ENCODE peak calls at places on chromosomes 3 and 15, in five cellular contexts. One of them, this sample, is unnamed.

GRCh38 chr15:66459818-66460615 is 37.5 kb downstream of the SNAPC5 start:
- DNase-seq in neuronal stem cell: no peak
- DNase-seq in H9: no peak
- DNase-seq in IMR-90: peak; percentile 77
- DNase-seq in H1: no peak
- DNase-seq in this sample: peak; percentile 51

GRCh38 chr3:98003306-98003969 is 31.2 kb upstream of the RIOX2 start:
- DNase-seq in neuronal stem cell: no peak
- DNase-seq in H9: no peak
- DNase-seq in IMR-90: no peak
- DNase-seq in H1: no peak
- DNase-seq in this sample: no peak

GRCh38 chr3:105140899-105141367 is 225.8 kb upstream of the ALCAM start:
- DNase-seq in neuronal stem cell: no peak
- DNase-seq in H9: no peak
- DNase-seq in IMR-90: peak; percentile 1
- DNase-seq in H1: no peak
- DNase-seq in this sample: no peak

GRCh38 chr3:56894912-56895431 is 93.2 kb upstream of the ARHGEF3 start:
- DNase-seq in neuronal stem cell: no peak
- DNase-seq in H9: no peak
- DNase-seq in IMR-90: peak; percentile 55
- DNase-seq in H1: no peak
- DNase-seq in this sample: peak; percentile 20

GRCh38 chr15:51731549-51732267 is 5.7 kb downstream of the LYSMD2 start:
- DNase-seq in neuronal stem cell: no peak
- DNase-seq in H9: no peak
- DNase-seq in IMR-90: peak; percentile 85
- DNase-seq in H1: no peak
- DNase-seq in this sample: peak; percentile 95

GRCh38 chr3:177992993-177993969 is 543.0 kb upstream of the KCNMB2 start:
- DNase-seq in neuronal stem cell: no peak
- DNase-seq in H9: no peak
- DNase-seq in IMR-90: no peak
- DNase-seq in H1: no peak
- DNase-seq in this sample: peak; percentile 54

GRCh38 chr3:44762690-44763089 is 1.1 kb downstream of the KIF15 start:
- DNase-seq in neuronal stem cell: no peak
- DNase-seq in H9: no peak
- DNase-seq in IMR-90: no peak
- DNase-seq in H1: no peak
- DNase-seq in this sample: no peak

GRCh38 chr3:125107861-125108567 is 52.2 kb upstream of the HEG1 start:
- DNase-seq in neuronal stem cell: no peak
- DNase-seq in H9: no peak
- DNase-seq in IMR-90: peak; percentile 95
- DNase-seq in H1: no peak
- DNase-seq in this sample: peak; percentile 92

GRCh38 chr3:46098319-46098761 is 71.1 kb upstream of the XCR1 start:
- DNase-seq in neuronal stem cell: no peak
- DNase-seq in H9: no peak
- DNase-seq in IMR-90: peak; percentile 50
- DNase-seq in H1: no peak
- DNase-seq in this sample: peak; percentile 86

GRCh38 chr3:19455546-19455945 is 307.2 kb downstream of the KCNH8 start:
- DNase-seq in neuronal stem cell: no peak
- DNase-seq in H9: no peak
- DNase-seq in IMR-90: no peak
- DNase-seq in H1: no peak
- DNase-seq in this sample: no peak

GRCh38 chr3:9986230-9986725 is 363 bp downstream of the EMC3 start:
- DNase-seq in neuronal stem cell: no peak
- DNase-seq in H9: no peak
- DNase-seq in IMR-90: no peak
- DNase-seq in H1: no peak
- DNase-seq in this sample: no peak

GRCh38 chr15:100704281-100705055 is 102.1 kb downstream of the ASB7 start:
- DNase-seq in neuronal stem cell: no peak
- DNase-seq in H9: no peak
- DNase-seq in IMR-90: peak; percentile 92
- DNase-seq in H1: no peak
- DNase-seq in this sample: peak; percentile 39

GRCh38 chr15:89016549-89017041 is 71.7 kb upstream of the ABHD2 start:
- DNase-seq in neuronal stem cell: no peak
- DNase-seq in H9: no peak
- DNase-seq in IMR-90: peak; percentile 40
- DNase-seq in H1: no peak
- DNase-seq in this sample: no peak

GRCh38 chr3:127822836-127823589 is 698 bp upstream of the MGLL start:
- DNase-seq in neuronal stem cell: peak; percentile 15
- DNase-seq in H9: no peak
- DNase-seq in IMR-90: peak; percentile 33
- DNase-seq in H1: no peak
- DNase-seq in this sample: peak; percentile 18

GRCh38 chr3:115239717-115240116 is 92.6 kb upstream of the ZBTB20 start:
- DNase-seq in neuronal stem cell: no peak
- DNase-seq in H9: no peak
- DNase-seq in IMR-90: peak; percentile 100
- DNase-seq in H1: no peak
- DNase-seq in this sample: peak; percentile 94

GRCh38 chr3:113441051-113441770 is at the start of gene CFAP44:
- DNase-seq in neuronal stem cell: peak; percentile 67
- DNase-seq in H9: peak; percentile 91
- DNase-seq in IMR-90: peak; percentile 52
- DNase-seq in H1: peak; percentile 94
- DNase-seq in this sample: peak; percentile 79

GRCh38 chr3:140736863-140737460 is 59.1 kb downstream of the TRIM42 start:
- DNase-seq in neuronal stem cell: peak; percentile 37
- DNase-seq in H9: peak; percentile 72
- DNase-seq in IMR-90: no peak
- DNase-seq in H1: peak; percentile 71
- DNase-seq in this sample: peak; percentile 6

GRCh38 chr15:101141926-101142527 is 109.8 kb downstream of the CHSY1 start:
- DNase-seq in neuronal stem cell: no peak
- DNase-seq in H9: no peak
- DNase-seq in IMR-90: no peak
- DNase-seq in H1: no peak
- DNase-seq in this sample: no peak

GRCh38 chr3:177460100-177460499 is 262.8 kb upstream of the TBL1XR1 start:
- DNase-seq in neuronal stem cell: no peak
- DNase-seq in H9: no peak
- DNase-seq in IMR-90: no peak
- DNase-seq in H1: no peak
- DNase-seq in this sample: no peak

GRCh38 chr3:52093751-52094525 is 37.6 kb upstream of the DUSP7 start:
- DNase-seq in neuronal stem cell: no peak
- DNase-seq in H9: no peak
- DNase-seq in IMR-90: peak; percentile 61
- DNase-seq in H1: no peak
- DNase-seq in this sample: peak; percentile 50

GRCh38 chr15:77144028-77144427 is 73.1 kb upstream of the TSPAN3 start:
- DNase-seq in neuronal stem cell: no peak
- DNase-seq in H9: no peak
- DNase-seq in IMR-90: peak; percentile 59
- DNase-seq in H1: no peak
- DNase-seq in this sample: peak; percentile 56

GRCh38 chr3:173983353-173983752 is 585.8 kb downstream of the NLGN1 start:
- DNase-seq in neuronal stem cell: no peak
- DNase-seq in H9: no peak
- DNase-seq in IMR-90: peak; percentile 78
- DNase-seq in H1: no peak
- DNase-seq in this sample: peak; percentile 29

GRCh38 chr3:106337116-106337515 is 468.3 kb upstream of the CBLB start:
- DNase-seq in neuronal stem cell: no peak
- DNase-seq in H9: no peak
- DNase-seq in IMR-90: peak; percentile 58
- DNase-seq in H1: no peak
- DNase-seq in this sample: no peak

GRCh38 chr15:57158589-57158988 is 217.7 kb upstream of the CGNL1 start:
- DNase-seq in neuronal stem cell: no peak
- DNase-seq in H9: no peak
- DNase-seq in IMR-90: peak; percentile 48
- DNase-seq in H1: no peak
- DNase-seq in this sample: no peak

GRCh38 chr15:97567411-97567810 is 393.1 kb upstream of the ARRDC4 start:
- DNase-seq in neuronal stem cell: no peak
- DNase-seq in H9: no peak
- DNase-seq in IMR-90: no peak
- DNase-seq in H1: no peak
- DNase-seq in this sample: peak; percentile 2

GRCh38 chr3:124986153-124987143 is 51.9 kb upstream of the MUC13 start:
- DNase-seq in neuronal stem cell: no peak
- DNase-seq in H9: no peak
- DNase-seq in IMR-90: peak; percentile 96
- DNase-seq in H1: no peak
- DNase-seq in this sample: peak; percentile 91

GRCh38 chr15:99423186-99424130 is 142.3 kb upstream of the MEF2A start:
- DNase-seq in neuronal stem cell: no peak
- DNase-seq in H9: no peak
- DNase-seq in IMR-90: no peak
- DNase-seq in H1: no peak
- DNase-seq in this sample: no peak
- H4K91ac ChIP-seq in neuronal stem cell: no peak overlapping the region
- H4K91ac ChIP-seq in H9: no peak overlapping the region
- H4K91ac ChIP-seq in IMR-90: no peak overlapping the region
- H4K91ac ChIP-seq in H1: no peak overlapping the region
- H4K91ac ChIP-seq in this sample: peak overlapping the region; percentile 100

GRCh38 chr3:133047980-133048379 is 9.8 kb downstream of the TMEM108 start:
- DNase-seq in neuronal stem cell: no peak
- DNase-seq in H9: no peak
- DNase-seq in IMR-90: no peak
- DNase-seq in H1: no peak
- DNase-seq in this sample: no peak

GRCh38 chr3:133054572-133054971 is 16.4 kb downstream of the TMEM108 start:
- DNase-seq in neuronal stem cell: no peak
- DNase-seq in H9: no peak
- DNase-seq in IMR-90: no peak
- DNase-seq in H1: no peak
- DNase-seq in this sample: no peak

DNA sequence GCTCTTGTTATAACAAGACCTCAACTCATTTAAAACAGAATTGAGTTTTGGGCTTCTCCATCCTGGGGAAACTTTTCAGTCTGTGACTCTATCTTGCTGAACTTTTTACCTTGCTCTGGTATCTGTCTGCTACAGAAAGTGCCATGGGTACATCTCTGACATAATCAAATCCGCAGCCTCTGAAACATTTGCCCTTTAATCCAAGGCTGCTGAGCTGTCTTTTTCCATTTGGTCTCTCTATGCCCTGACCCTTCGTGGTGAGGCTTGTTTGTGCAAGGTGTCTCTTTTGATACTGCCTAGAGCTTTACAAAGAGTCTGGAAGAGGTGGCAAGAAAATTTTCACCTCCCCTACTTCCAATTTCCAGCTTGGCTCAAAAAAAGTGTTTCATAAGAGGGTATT is 11.3 kb downstream of the TMEM108 start:
- DNase-seq in neuronal stem cell: no peak
- DNase-seq in H9: no peak
- DNase-seq in IMR-90: no peak
- DNase-seq in H1: no peak
- DNase-seq in this sample: no peak
- H3K4me2 ChIP-seq in neuronal stem cell: no peak overlapping the region
- H3K4me2 ChIP-seq in H9: no peak overlapping the region
- H3K4me2 ChIP-seq in IMR-90: no peak overlapping the region
- H3K4me2 ChIP-seq in H1: no peak overlapping the region
- H3K4me2 ChIP-seq in this sample: no peak overlapping the region

DNA sequence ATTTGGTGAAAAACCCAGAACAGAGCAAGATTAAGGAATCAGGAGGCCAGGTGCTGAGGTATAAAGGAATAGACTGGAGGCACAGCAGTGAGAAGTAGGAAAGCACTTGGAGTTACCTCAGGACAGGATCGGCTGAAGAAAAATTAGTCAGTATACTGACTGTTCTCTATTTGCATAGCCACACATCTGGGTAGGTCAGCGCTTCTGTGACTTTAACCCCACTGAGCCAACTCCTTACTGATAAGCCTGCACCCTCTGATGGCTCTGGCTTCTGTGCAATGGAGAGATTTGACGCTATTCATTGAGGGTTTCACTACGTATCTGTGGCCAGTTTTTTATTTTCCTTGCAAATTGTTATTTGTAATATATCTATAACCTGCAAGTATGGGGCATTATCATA is 22.3 kb downstream of the MECOM start:
- DNase-seq in neuronal stem cell: no peak
- DNase-seq in H9: no peak
- DNase-seq in IMR-90: no peak
- DNase-seq in H1: no peak
- DNase-seq in this sample: no peak
- H3K18ac ChIP-seq in neuronal stem cell: no peak overlapping the region
- H3K18ac ChIP-seq in H9: no peak overlapping the region
- H3K18ac ChIP-seq in IMR-90: no peak overlapping the region
- H3K18ac ChIP-seq in H1: no peak overlapping the region
- H3K18ac ChIP-seq in this sample: no peak overlapping the region

GRCh38 chr3:171783086-171783485 is 27.2 kb downstream of the PLD1 start:
- DNase-seq in neuronal stem cell: no peak
- DNase-seq in H9: no peak
- DNase-seq in IMR-90: peak; percentile 45
- DNase-seq in H1: no peak
- DNase-seq in this sample: peak; percentile 53

GRCh38 chr3:171786997-171787396 is 23.3 kb downstream of the PLD1 start:
- DNase-seq in neuronal stem cell: no peak
- DNase-seq in H9: no peak
- DNase-seq in IMR-90: no peak
- DNase-seq in H1: no peak
- DNase-seq in this sample: no peak

GRCh38 chr3:171784937-171785336 is 25.3 kb downstream of the PLD1 start:
- DNase-seq in neuronal stem cell: no peak
- DNase-seq in H9: no peak
- DNase-seq in IMR-90: no peak
- DNase-seq in H1: no peak
- DNase-seq in this sample: no peak

GRCh38 chr3:171783626-171784025 is 26.7 kb downstream of the PLD1 start:
- DNase-seq in neuronal stem cell: no peak
- DNase-seq in H9: no peak
- DNase-seq in IMR-90: no peak
- DNase-seq in H1: no peak
- DNase-seq in this sample: no peak

DNA sequence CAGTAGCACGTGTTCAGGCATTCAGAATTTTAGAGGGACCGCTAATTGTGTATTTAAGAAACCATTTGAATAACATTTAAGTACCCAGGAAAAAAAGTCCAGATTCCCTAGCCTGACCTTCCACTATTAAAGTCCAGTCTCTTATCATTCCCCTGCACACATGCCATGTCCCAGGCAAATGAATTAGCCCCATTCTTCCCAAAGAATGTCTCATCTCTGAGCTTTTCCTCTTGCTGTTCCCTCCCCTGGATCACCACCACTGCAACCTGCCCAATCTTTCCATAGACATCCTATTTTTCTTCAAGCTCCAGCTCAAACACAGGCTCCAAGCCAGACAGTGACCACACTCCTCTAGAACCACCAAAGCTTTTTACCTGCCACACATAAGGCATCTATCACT is 25.9 kb downstream of the PLD1 start:
- DNase-seq in neuronal stem cell: no peak
- DNase-seq in H9: no peak
- DNase-seq in IMR-90: no peak
- DNase-seq in H1: no peak
- DNase-seq in this sample: no peak
- H4K91ac ChIP-seq in neuronal stem cell: no peak overlapping the region
- H4K91ac ChIP-seq in H9: no peak overlapping the region
- H4K91ac ChIP-seq in IMR-90: no peak overlapping the region
- H4K91ac ChIP-seq in H1: no peak overlapping the region
- H4K91ac ChIP-seq in this sample: no peak overlapping the region

GRCh38 chr15:31153531-31153930 is 52.0 kb upstream of the TRPM1 start:
- DNase-seq in neuronal stem cell: no peak
- DNase-seq in H9: no peak
- DNase-seq in IMR-90: no peak
- DNase-seq in H1: no peak
- DNase-seq in this sample: no peak
- H3K4me2 ChIP-seq in neuronal stem cell: no peak overlapping the region
- H3K4me2 ChIP-seq in H9: no peak overlapping the region
- H3K4me2 ChIP-seq in IMR-90: no peak overlapping the region
- H3K4me2 ChIP-seq in H1: no peak overlapping the region
- H3K4me2 ChIP-seq in this sample: no peak overlapping the region

This sample was measured in mesenchymal stem cell.